ENCODE peak calls at places on chromosomes 7 and 10, in six cellular contexts. T is choroid plexus epithelial cell, U is GM23338, W is GM12865, V is cardiac muscle cell, S is IMR-90. J is an unnamed sample.

GRCh38 chr10:18607503-18607902 is 43.9 kb downstream of the NSUN6 start:
- DNase-seq in T (peak; percentile 94), U (no peak), W (peak; percentile 52), V (peak; percentile 89), S (peak; percentile 89), J (peak; percentile 78)

GRCh38 chr7:24392774-24393173 is 108.8 kb downstream of the NPY start:
- DNase-seq in T (no peak), U (peak; percentile 68), W (no peak), V (no peak), S (no peak), J (no peak)

GRCh38 chr10:33183658-33184057 is 150.8 kb downstream of the NRP1 start:
- DNase-seq in T (no peak), U (no peak), W (no peak), V (no peak), S (no peak), J (no peak)

GRCh38 chr10:124245191-124245590 is 151.8 kb upstream of the CHST15 start:
- DNase-seq in T (no peak), U (no peak), W (no peak), V (no peak), S (no peak), J (no peak)

GRCh38 chr7:156932006-156932405 is 17.5 kb upstream of the NOM1 start:
- DNase-seq in T (peak; percentile 55), U (no peak), W (no peak), V (peak; percentile 38), S (no peak), J (no peak)

GRCh38 chr10:29253096-29254029 is 35.5 kb upstream of the LYZL1 start:
- DNase-seq in T (no peak), U (no peak), W (no peak), V (no peak), S (no peak), J (no peak)

GRCh38 chr10:74825033-74825370 is 1.4 kb upstream of the KAT6B start:
- DNase-seq in T (no peak), U (peak; percentile 57), W (peak; percentile 68), V (no peak), S (no peak), J (peak; percentile 44)

GRCh38 chr10:31319602-31320178 is 674 bp downstream of the ZEB1 start:
- DNase-seq in T (peak; percentile 15), U (peak; percentile 32), W (peak; percentile 36), V (no peak), S (no peak), J (no peak)

GRCh38 chr10:97119058-97119832 is 66.5 kb downstream of the SLIT1 start:
- DNase-seq in T (no peak), U (no peak), W (no peak), V (no peak), S (no peak), J (no peak)

GRCh38 chr7:27339478-27339877 is 96.9 kb downstream of the EVX1 start:
- DNase-seq in T (no peak), U (no peak), W (no peak), V (no peak), S (no peak), J (no peak)

GRCh38 chr10:64444163-64444562 is 923.0 kb downstream of the REEP3 start:
- DNase-seq in T (no peak), U (no peak), W (no peak), V (no peak), S (no peak), J (no peak)

GRCh38 chr10:20624642-20625041 is 272.5 kb downstream of the NEBL start:
- DNase-seq in T (no peak), U (no peak), W (no peak), V (peak; percentile 20), S (no peak), J (no peak)

GRCh38 chr7:116211006-116211912 is 920 bp downstream of the TES start:
- DNase-seq in T (peak; percentile 90), U (peak; percentile 80), W (peak; percentile 89), V (peak; percentile 84), S (peak; percentile 91), J (no peak)

GRCh38 chr7:16028103-16028502 is 341.6 kb upstream of the MEOX2 start:
- DNase-seq in T (peak; percentile 75), U (peak; percentile 11), W (no peak), V (peak; percentile 90), S (peak; percentile 95), J (no peak)

GRCh38 chr10:31757831-31758230 is 170.8 kb downstream of the ARHGAP12 start:
- DNase-seq in T (no peak), U (no peak), W (no peak), V (no peak), S (no peak), J (no peak)

GRCh38 chr7:75715864-75716263 is 22.9 kb downstream of the HIP1 start:
- DNase-seq in T (no peak), U (no peak), W (no peak), V (no peak), S (no peak), J (no peak)

GRCh38 chr7:40884226-40884625 is 749.4 kb downstream of the SUGCT start:
- DNase-seq in T (peak; percentile 88), U (no peak), W (no peak), V (no peak), S (no peak), J (no peak)

GRCh38 chr7:33979807-33980355 is 74.5 kb downstream of the BMPER start:
- DNase-seq in T (peak; percentile 80), U (no peak), W (no peak), V (peak; percentile 75), S (peak; percentile 99), J (no peak)

GRCh38 chr7:12327922-12328321 is 75.7 kb downstream of the VWDE start:
- DNase-seq in T (no peak), U (no peak), W (no peak), V (no peak), S (no peak), J (no peak)

GRCh38 chr10:83076443-83076842 is 1062.9 kb upstream of the GHITM start:
- DNase-seq in T (no peak), U (no peak), W (no peak), V (no peak), S (no peak), J (no peak)

GRCh38 chr10:69630651-69631400 is 779 bp downstream of the FAM241B start:
- DNase-seq in T (no peak), U (no peak), W (no peak), V (no peak), S (no peak), J (no peak)

GRCh38 chr10:60572511-60573194 is 183.0 kb upstream of the ANK3 start:
- DNase-seq in T (peak; percentile 87), U (peak; percentile 74), W (no peak), V (peak; percentile 63), S (peak; percentile 67), J (peak; percentile 51)
- H3K4me3 ChIP-seq in T (peak overlapping the region; percentile 52), U (peak overlapping the region; percentile 15), W (no peak overlapping the region), V (peak overlapping the region; percentile 37), S (peak overlapping the region; percentile 36), J (peak overlapping the region; percentile 82)

GRCh38 chr10:3889961-3890522 is 105.0 kb upstream of the KLF6 start:
- DNase-seq in T (peak; percentile 90), U (peak; percentile 39), W (no peak), V (peak; percentile 43), S (peak; percentile 87), J (no peak)
- H3K4me3 ChIP-seq in T (no peak overlapping the region), U (no peak overlapping the region), W (no peak overlapping the region), V (no peak overlapping the region), S (no peak overlapping the region), J (no peak overlapping the region)

GRCh38 chr10:126177414-126178030 is 210.8 kb downstream of the ADAM12 start:
- DNase-seq in T (no peak), U (peak; percentile 77), W (no peak), V (no peak), S (peak; percentile 38), J (no peak)

GRCh38 chr10:126175586-126176258 is 212.6 kb downstream of the ADAM12 start:
- DNase-seq in T (peak; percentile 86), U (no peak), W (no peak), V (no peak), S (no peak), J (no peak)

DNA sequence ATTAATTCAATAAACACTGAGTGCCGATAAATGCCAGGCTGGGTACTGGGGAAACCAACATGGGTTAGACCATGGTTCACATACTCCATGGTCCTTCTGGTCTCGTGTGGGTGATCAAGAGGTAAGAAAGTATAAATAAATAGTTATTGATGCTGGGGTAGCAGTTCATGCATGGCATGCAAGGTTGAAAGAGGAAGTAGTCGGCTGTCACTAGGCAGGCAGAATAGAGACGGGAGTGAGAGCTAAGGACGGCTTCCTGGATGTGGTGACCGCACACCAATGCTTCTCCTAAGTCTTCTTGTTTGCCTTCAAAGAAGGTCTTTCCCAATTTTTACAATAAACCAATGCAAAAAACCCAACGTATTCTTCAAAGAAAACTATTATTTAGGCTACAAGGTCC is 208.6 kb downstream of the ADAM12 start:
- DNase-seq in T (no peak), U (no peak), W (no peak), V (no peak), S (no peak), J (no peak)
- H3K4me3 ChIP-seq in T (no peak overlapping the region), U (no peak overlapping the region), W (no peak overlapping the region), V (no peak overlapping the region), S (no peak overlapping the region), J (no peak overlapping the region)

GRCh38 chr10:103661951-103662405 is 168.5 kb downstream of the NEURL1 start:
- DNase-seq in T (peak; percentile 24), U (no peak), W (no peak), V (no peak), S (no peak), J (no peak)
- H3K4me3 ChIP-seq in T (peak overlapping the region; percentile 75), U (peak overlapping the region; percentile 17), W (no peak overlapping the region), V (no peak overlapping the region), S (peak overlapping the region; percentile 23), J (no peak overlapping the region)

J was measured in BE2C.